ENCODE peak calls at places on chromosomes 12 and 14, in seven cellular contexts. A is SK-N-SH, W is HCT116, F is H1, Q is K562, I is HepG2, N is GM12878. C is an unnamed sample.

GRCh38 chr12:98388126-98388525 is 127.3 kb upstream of the TMPO start:
- DNase-seq in A (no peak), W (no peak), F (no peak), Q (no peak), I (no peak), N (no peak), C (no peak)

GRCh38 chr12:116066381-116067230 is 210.9 kb downstream of the MED13L start:
- DNase-seq in A (peak), W (peak), F (no peak), Q (peak), I (peak), N (no peak), C (peak)

GRCh38 chr12:82955020-82955419 is 268.3 kb downstream of the TMTC2 start:
- DNase-seq in A (no peak), W (no peak), F (no peak), Q (no peak), I (no peak), N (no peak), C (no peak)

GRCh38 chr14:105375635-105376057 is 22.7 kb upstream of the TEX22 start:
- DNase-seq in A (no peak), W (no peak), F (no peak), Q (no peak), I (no peak), N (no peak), C (no peak)

GRCh38 chr12:96985515-96986362 is 78.7 kb downstream of the NEDD1 start:
- DNase-seq in A (no peak), W (peak), F (no peak), Q (peak), I (no peak), N (no peak), C (peak)

GRCh38 chr12:124567035-124567672 is at the start of gene NCOR2:
- DNase-seq in A (peak), W (no peak), F (no peak), Q (peak), I (no peak), N (no peak), C (no peak)

GRCh38 chr14:103510311-103511021 is 12.2 kb downstream of the CKB start:
- DNase-seq in A (no peak), W (no peak), F (no peak), Q (no peak), I (no peak), N (no peak), C (no peak)

GRCh38 chr12:107480836-107481608 is 204.6 kb upstream of the PWP1 start:
- DNase-seq in A (no peak), W (no peak), F (no peak), Q (no peak), I (no peak), N (no peak), C (no peak)

GRCh38 chr14:61281186-61281676 is at the start of gene TMEM30B:
- DNase-seq in A (no peak), W (no peak), F (peak), Q (no peak), I (no peak), N (no peak), C (peak)

GRCh38 chr14:50363734-50364113 is 33.0 kb downstream of the CDKL1 start:
- DNase-seq in A (no peak), W (no peak), F (no peak), Q (no peak), I (no peak), N (peak), C (no peak)

GRCh38 chr12:98332626-98333025 is 182.8 kb upstream of the TMPO start:
- DNase-seq in A (no peak), W (no peak), F (no peak), Q (no peak), I (no peak), N (peak), C (peak)

GRCh38 chr12:54667945-54668344 is 19.8 kb upstream of the DCD start:
- DNase-seq in A (no peak), W (no peak), F (no peak), Q (no peak), I (no peak), N (no peak), C (no peak)

GRCh38 chr12:122819209-122819805 is 15.9 kb upstream of the HIP1R start:
- DNase-seq in A (no peak), W (no peak), F (no peak), Q (no peak), I (no peak), N (no peak), C (no peak)

GRCh38 chr14:75147423-75148071 is 20.7 kb upstream of the NEK9 start:
- DNase-seq in A (no peak), W (no peak), F (no peak), Q (no peak), I (peak), N (no peak), C (peak)

GRCh38 chr12:92739099-92739498 is 36.3 kb downstream of the PLEKHG7 start:
- DNase-seq in A (no peak), W (no peak), F (no peak), Q (no peak), I (no peak), N (no peak), C (peak)

GRCh38 chr14:104238424-104239184 is 100.2 kb downstream of the KIF26A start:
- DNase-seq in A (no peak), W (no peak), F (no peak), Q (no peak), I (no peak), N (no peak), C (no peak)

GRCh38 chr12:120869376-120869775 is 34.8 kb downstream of the SPPL3 start:
- DNase-seq in A (no peak), W (no peak), F (no peak), Q (no peak), I (no peak), N (no peak), C (no peak)

GRCh38 chr14:49999216-49999761 is 106.4 kb downstream of the ARF6 start:
- DNase-seq in A (peak), W (peak), F (no peak), Q (peak), I (no peak), N (no peak), C (peak)

GRCh38 chr14:70802379-70802778 is 6.9 kb downstream of the MAP3K9 start:
- DNase-seq in A (no peak), W (no peak), F (no peak), Q (no peak), I (no peak), N (no peak), C (no peak)

GRCh38 chr12:85825751-85826150 is 10.5 kb downstream of the RASSF9 start:
- DNase-seq in A (no peak), W (no peak), F (no peak), Q (no peak), I (no peak), N (no peak), C (no peak)

GRCh38 chr12:98901189-98901588 is 256.1 kb downstream of the APAF1 start:
- DNase-seq in A (no peak), W (no peak), F (no peak), Q (no peak), I (no peak), N (no peak), C (no peak)

GRCh38 chr12:108120863-108121165 is 8.3 kb upstream of the WSCD2 start:
- DNase-seq in A (no peak), W (no peak), F (no peak), Q (no peak), I (no peak), N (no peak), C (no peak)

DNA sequence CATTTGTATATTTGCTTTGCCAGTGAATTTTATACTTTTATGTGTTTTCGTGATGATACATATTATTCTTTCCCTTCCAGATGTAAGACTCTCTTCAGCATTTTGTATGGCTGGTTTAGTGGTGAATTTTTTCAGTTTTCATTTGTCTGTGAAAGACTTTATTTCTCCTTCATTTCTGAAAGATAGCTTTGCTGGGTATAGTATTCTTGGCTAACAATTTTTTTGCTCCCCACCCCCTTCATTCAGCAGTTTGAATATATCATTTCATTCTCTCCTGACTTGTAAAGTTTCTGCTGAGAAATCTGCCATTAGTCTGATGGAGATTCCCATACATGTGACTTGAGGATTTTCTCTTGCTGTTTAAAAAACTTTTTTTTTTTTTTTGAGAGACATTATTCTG is 72.8 kb downstream of the ERC1 start:
- DNase-seq in A (no peak), W (no peak), F (no peak), Q (no peak), I (no peak), N (no peak), C (no peak)
- TF ChIP-seq JUND in A (no peak), W (no peak), F (no peak), Q (no peak), I (no peak), N (no peak), C (no peak)

GRCh38 chr12:16389594-16389993 is 42.1 kb downstream of the MGST1 start:
- DNase-seq in A (no peak), W (no peak), F (no peak), Q (no peak), I (no peak), N (no peak), C (no peak)
- TF ChIP-seq JUND in A (no peak), W (no peak), F (no peak), Q (no peak), I (no peak), N (no peak), C (no peak)

DNA sequence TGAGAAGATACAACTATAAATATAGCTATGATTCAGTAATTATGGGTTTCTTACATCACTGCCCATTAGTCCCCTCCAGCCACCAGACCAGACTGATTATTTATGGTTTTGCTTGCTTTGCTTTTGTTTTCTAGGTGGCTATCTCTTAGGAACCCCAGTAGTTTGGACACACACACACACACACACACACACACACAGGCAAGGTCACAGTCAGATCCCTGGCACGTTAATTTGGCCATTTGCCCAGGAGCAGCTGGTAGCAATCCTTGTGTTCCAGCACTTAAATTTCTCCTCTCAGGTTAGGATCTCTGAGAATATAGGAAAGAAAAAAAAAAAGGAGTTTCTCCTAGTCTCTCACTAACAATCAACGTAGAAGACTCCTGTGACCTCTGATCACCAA is 90.2 kb upstream of the RESF1 start:
- DNase-seq in A (peak), W (no peak), F (no peak), Q (no peak), I (no peak), N (no peak), C (no peak)
- TF ChIP-seq JUND in A (no peak), W (no peak), F (no peak), Q (no peak), I (no peak), N (no peak), C (no peak)

DNA sequence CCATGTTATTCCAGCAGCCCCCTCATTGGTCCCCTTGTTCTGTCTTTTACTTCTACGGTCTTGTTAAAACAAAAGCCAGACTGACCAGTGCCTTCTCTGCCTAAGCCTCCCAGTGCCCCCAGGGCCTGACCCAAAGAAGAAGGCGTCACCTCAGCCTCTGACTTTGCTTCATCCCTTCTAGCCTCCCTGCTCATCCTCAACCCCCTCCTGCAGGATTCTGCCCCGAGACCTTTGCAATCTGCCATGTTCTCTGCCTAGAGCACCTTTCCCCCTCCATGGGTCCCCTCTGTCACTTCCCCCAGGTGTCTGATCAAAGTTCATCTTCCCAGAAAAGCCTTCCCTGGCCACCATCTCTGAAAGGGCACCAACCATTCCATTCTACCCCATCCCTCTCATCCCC is 7.9 kb upstream of the RBM19 start:
- DNase-seq in A (no peak), W (no peak), F (no peak), Q (no peak), I (no peak), N (no peak), C (no peak)
- TF ChIP-seq JUND in A (no peak), W (no peak), F (no peak), Q (no peak), I (no peak), N (no peak), C (no peak)

C was measured in T47D.